ENCODE peak calls at places on chromosome 19, in eight cellular contexts. Q, V, C, T, U, D, E and X are unnamed samples.

GRCh38 chr19:35671818-35672217 is 5.5 kb downstream of the UPK1A start:
- DNase-seq in Q (no peak), C (no peak), E (peak), D (no peak), T (no peak), U (no peak), V (no peak), X (no peak)

GRCh38 chr19:16969127-16969526 is 57.5 kb downstream of the CPAMD8 start:
- DNase-seq in C (no peak), Q (no peak), D (no peak), E (peak), V (peak), U (no peak), T (no peak), X (no peak)

GRCh38 chr19:17671906-17672305 is 16.2 kb downstream of the UNC13A start:
- DNase-seq in C (peak), D (no peak), V (peak), E (peak), U (no peak), Q (no peak), T (peak), X (no peak)

GRCh38 chr19:51547397-51548212 is 16.1 kb upstream of the SIGLEC6 start:
- DNase-seq in U (no peak), T (no peak), C (no peak), Q (no peak), E (peak), V (no peak), D (no peak), X (no peak)

GRCh38 chr19:11737964-11738745 is 591 bp downstream of the ZNF823 start:
- DNase-seq in V (peak), E (peak), D (no peak), T (peak), Q (no peak), U (peak), C (peak), X (peak)

GRCh38 chr19:18204394-18205179 is 745 bp upstream of the RAB3A start:
- DNase-seq in Q (no peak), T (no peak), C (no peak), E (no peak), U (peak), V (no peak), D (no peak), X (peak)

GRCh38 chr19:17564783-17565182 is 9.3 kb downstream of the COLGALT1 start:
- DNase-seq in V (no peak), E (no peak), U (no peak), D (no peak), C (no peak), T (no peak), Q (no peak), X (no peak)

GRCh38 chr19:4697304-4697703 is 26.3 kb downstream of the DPP9 start:
- DNase-seq in Q (no peak), V (no peak), C (no peak), T (no peak), E (no peak), D (no peak), U (no peak), X (no peak)

GRCh38 chr19:1164684-1165531 is 9.2 kb downstream of the SBNO2 start:
- DNase-seq in T (no peak), U (no peak), Q (no peak), V (no peak), C (no peak), D (no peak), E (no peak), X (no peak)
- TF ChIP-seq CTCF in T (no peak), U (no peak), Q (no peak), V (no peak), C (no peak), D (no peak), E (no peak), X (no peak)

GRCh38 chr19:13881692-13882418 is 4.9 kb downstream of the NANOS3 start:
- DNase-seq in E (peak), V (no peak), Q (no peak), T (peak), C (peak), D (no peak), U (peak), X (no peak)

GRCh38 chr19:13882419-13882795 is 5.5 kb downstream of the NANOS3 start:
- DNase-seq in V (no peak), C (no peak), T (no peak), U (no peak), E (no peak), D (no peak), Q (no peak), X (no peak)

GRCh38 chr19:13882841-13883240 is 5.9 kb downstream of the NANOS3 start:
- DNase-seq in E (no peak), Q (no peak), U (no peak), D (no peak), T (no peak), C (no peak), V (no peak), X (no peak)

GRCh38 chr19:13880059-13880672 is 3.2 kb downstream of the NANOS3 start:
- DNase-seq in E (peak), Q (peak), V (peak), T (peak), U (peak), D (peak), C (peak), X (peak)

GRCh38 chr19:13881231-13881691 is 4.3 kb downstream of the NANOS3 start:
- DNase-seq in T (peak), U (peak), D (no peak), V (no peak), Q (no peak), E (peak), C (no peak), X (no peak)
- TF ChIP-seq CTCF in T (no peak), U (no peak), D (no peak), V (no peak), Q (no peak), E (no peak), C (no peak), X (no peak)

GRCh38 chr19:42285546-42285945 is 16.4 kb upstream of the PRR19 start:
- DNase-seq in U (no peak), E (no peak), Q (no peak), D (no peak), C (no peak), V (peak), T (no peak), X (no peak)
- TF ChIP-seq CTCF in U (no peak), E (no peak), Q (no peak), D (no peak), C (peak), V (peak), T (no peak), X (no peak)

GRCh38 chr19:44777715-44778347 is at the start of gene CBLC:
- DNase-seq in E (no peak), T (no peak), V (no peak), C (peak), U (peak), Q (no peak), D (no peak), X (no peak)
- TF ChIP-seq CTCF in E (no peak), T (no peak), V (no peak), C (no peak), U (no peak), Q (no peak), D (no peak), X (no peak)

DNA sequence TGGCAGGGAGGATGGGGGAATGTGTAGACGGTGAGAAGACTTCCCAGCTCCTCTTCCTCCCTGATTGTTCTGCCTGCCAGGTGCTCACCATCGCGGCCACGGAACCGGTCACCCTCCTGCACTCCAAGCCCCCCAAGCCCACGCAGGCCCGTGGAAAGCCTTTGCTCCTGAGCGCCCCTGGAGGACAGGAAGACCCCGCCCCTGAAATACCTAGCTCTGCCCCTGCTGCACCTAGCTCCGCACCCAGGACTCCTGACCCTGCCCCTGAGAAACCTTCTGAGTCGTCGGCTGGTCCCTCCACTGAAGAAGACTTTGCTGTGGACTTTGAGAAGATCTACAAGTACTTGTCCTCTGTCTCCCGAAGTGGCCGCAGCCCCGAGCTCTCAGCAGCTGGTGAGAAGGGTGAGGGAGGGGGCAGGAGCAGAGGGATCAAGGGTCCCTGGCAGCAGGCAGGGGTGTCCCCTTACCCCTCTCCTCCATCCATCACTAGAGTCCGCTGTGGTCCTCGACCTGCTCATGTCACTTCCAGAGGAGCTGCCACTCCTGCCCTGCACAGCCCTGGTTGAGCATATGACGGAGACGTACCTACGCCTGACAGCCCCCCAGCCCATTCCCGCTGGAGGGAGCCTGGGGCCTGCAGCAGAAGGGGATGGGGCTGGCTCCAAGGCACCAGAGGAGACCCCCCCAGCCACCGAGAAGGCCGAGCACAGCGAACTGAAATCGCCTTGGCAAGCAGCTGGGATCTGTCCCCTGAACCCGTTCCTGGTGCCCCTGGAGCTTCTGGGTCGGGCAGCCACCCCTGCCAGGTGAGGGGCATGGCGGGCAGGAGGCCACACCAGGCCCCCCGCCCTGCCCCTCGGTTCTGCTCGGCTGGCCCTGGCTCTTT is 2.1 kb downstream of the SNAPC2 start:
- DNase-seq in D (no peak), Q (no peak), E (no peak), C (no peak), U (peak), V (no peak), T (no peak), X (no peak)
- TF ChIP-seq CTCF in D (no peak), Q (no peak), E (no peak), C (no peak), U (no peak), V (no peak), T (no peak), X (no peak)